ENCODE peak calls at places on chromosomes 4 and X, in eight cellular contexts. Y is GM23248, H is HepG2, F is GM12878, A is fibroblast of lung, N is endothelial cell of umbilical vein, P is HCT116, U is MM.1S. M is an unnamed sample. For H3K4me1, the result is how much of the 10 kb centered on the place peaks cover.

GRCh38 chrX:145817666-145818521 is at the start of gene SLITRK2:
- DNase-seq in N (no peak), A (peak), F (no peak), P (no peak), U (no peak), Y (peak), H (no peak), M (no peak)

GRCh38 chrX:39766882-39767281 is 330.9 kb downstream of the BCOR start:
- DNase-seq in H (no peak), N (no peak), F (no peak), P (no peak), U (no peak), A (no peak), Y (no peak), M (no peak)

GRCh38 chrX:106707771-106708454 is 18.6 kb upstream of the RNF128 start:
- DNase-seq in H (no peak), F (no peak), Y (peak), N (no peak), U (no peak), P (peak), A (peak), M (peak)

GRCh38 chr4:84965558-84966381 is 720 bp downstream of the WDFY3 start:
- DNase-seq in Y (peak), F (no peak), H (peak), A (no peak), N (peak), P (no peak), U (no peak), M (peak)

GRCh38 chr4:153634737-153635353 is 49.2 kb upstream of the TLR2 start:
- DNase-seq in A (peak), P (no peak), Y (peak), F (no peak), H (peak), N (peak), U (peak), M (no peak)

GRCh38 chr4:147479817-147480216 is 1.1 kb upstream of the EDNRA start:
- DNase-seq in F (no peak), Y (peak), U (no peak), P (no peak), N (no peak), A (peak), H (no peak), M (peak)

GRCh38 chrX:115531818-115532403 is 29.1 kb upstream of the PLS3 start:
- DNase-seq in U (no peak), N (peak), H (no peak), Y (peak), P (no peak), A (peak), F (no peak), M (peak)

GRCh38 chr4:22897520-22898108 is 204.9 kb downstream of the GBA3 start:
- DNase-seq in A (peak), H (peak), F (no peak), Y (peak), N (peak), P (peak), U (peak), M (peak)

GRCh38 chr4:139835006-139835405 is 169.4 kb downstream of the MGST2 start:
- DNase-seq in P (no peak), F (no peak), A (no peak), Y (no peak), U (no peak), N (peak), H (peak), M (no peak)

GRCh38 chr4:142383800-142384470 is 462.2 kb downstream of the INPP4B start:
- DNase-seq in Y (peak), N (no peak), F (no peak), P (no peak), H (no peak), A (no peak), U (no peak), M (peak)

GRCh38 chr4:119550857-119551532 is 77.6 kb downstream of the PDE5A start:
- DNase-seq in N (no peak), U (no peak), Y (peak), P (no peak), F (no peak), A (no peak), H (no peak), M (no peak)

GRCh38 chr4:39712819-39713607 is 15.1 kb downstream of the UBE2K start:
- DNase-seq in U (no peak), Y (no peak), H (no peak), P (no peak), N (no peak), A (peak), F (no peak), M (no peak)

GRCh38 chr4:39716356-39716755 is 18.4 kb downstream of the UBE2K start:
- DNase-seq in F (no peak), Y (no peak), U (no peak), N (no peak), A (no peak), H (no peak), P (no peak), M (no peak)

GRCh38 chr4:39713691-39714090 is 15.8 kb downstream of the UBE2K start:
- DNase-seq in A (peak), N (no peak), U (peak), Y (peak), H (no peak), F (no peak), P (no peak), M (no peak)

GRCh38 chr4:39715788-39716187 is 17.9 kb downstream of the UBE2K start:
- DNase-seq in F (no peak), Y (no peak), A (no peak), P (no peak), N (no peak), U (no peak), H (no peak), M (no peak)

DNA sequence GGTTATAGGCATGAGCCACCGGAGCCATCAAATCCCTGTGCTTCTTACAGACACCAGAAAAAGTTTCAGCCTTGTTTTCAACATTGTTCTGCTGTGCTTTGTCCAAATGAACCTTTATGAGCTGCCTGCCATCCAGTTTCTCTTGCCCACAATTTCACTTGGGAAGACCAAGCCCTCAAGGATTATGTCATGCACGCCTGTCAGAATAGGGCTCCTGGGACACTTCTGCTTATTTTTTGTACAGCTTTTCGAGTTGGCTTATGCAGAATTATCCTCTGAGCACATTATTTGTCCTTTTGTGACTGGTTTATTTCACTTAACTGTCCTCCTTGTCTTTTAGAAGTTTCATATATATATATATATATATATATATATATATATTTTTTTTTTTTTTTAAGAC is 16.2 kb downstream of the UBE2K start:
- DNase-seq in H (no peak), U (no peak), A (no peak), F (no peak), Y (peak), P (no peak), N (no peak), M (no peak)
- H3K9ac ChIP-seq in H (no peak), U (no peak), A (no peak), F (peak), Y (peak), P (no peak), N (no peak), M (no peak)

GRCh38 chr4:128633067-128633466 is 176.4 kb upstream of the JADE1 start:
- DNase-seq in A (no peak), F (no peak), Y (no peak), N (no peak), U (no peak), H (no peak), P (no peak), M (no peak)

GRCh38 chr4:128639586-128640270 is 169.8 kb upstream of the JADE1 start:
- DNase-seq in H (no peak), N (no peak), P (no peak), U (no peak), Y (peak), F (no peak), A (peak), M (no peak)

GRCh38 chr4:128635141-128635911 is 174.2 kb upstream of the JADE1 start:
- DNase-seq in H (peak), Y (no peak), P (no peak), F (no peak), A (peak), U (no peak), N (no peak), M (no peak)

GRCh38 chr4:128635939-128636551 is 173.5 kb upstream of the JADE1 start:
- DNase-seq in P (no peak), N (no peak), Y (peak), F (no peak), U (no peak), H (no peak), A (peak), M (no peak)

GRCh38 chr4:128636906-128637305 is 172.6 kb upstream of the JADE1 start:
- DNase-seq in F (no peak), H (no peak), N (no peak), P (no peak), A (no peak), Y (no peak), U (no peak), M (no peak)
- H3K4me1 ChIP-seq in F (under half), H (under half), N (under half), P (under half), A (under half), Y (under half), U (under half), M (under half)

GRCh38 chr4:3039706-3040366 is 34.5 kb downstream of the HTT-AS start:
- DNase-seq in N (no peak), A (no peak), F (no peak), H (no peak), P (no peak), Y (no peak), U (no peak), M (no peak)
- TF ChIP-seq EZH2 in N (no peak), A (no peak), F (no peak), H (no peak), P (no peak), Y (no peak), U (no peak), M (no peak)

DNA sequence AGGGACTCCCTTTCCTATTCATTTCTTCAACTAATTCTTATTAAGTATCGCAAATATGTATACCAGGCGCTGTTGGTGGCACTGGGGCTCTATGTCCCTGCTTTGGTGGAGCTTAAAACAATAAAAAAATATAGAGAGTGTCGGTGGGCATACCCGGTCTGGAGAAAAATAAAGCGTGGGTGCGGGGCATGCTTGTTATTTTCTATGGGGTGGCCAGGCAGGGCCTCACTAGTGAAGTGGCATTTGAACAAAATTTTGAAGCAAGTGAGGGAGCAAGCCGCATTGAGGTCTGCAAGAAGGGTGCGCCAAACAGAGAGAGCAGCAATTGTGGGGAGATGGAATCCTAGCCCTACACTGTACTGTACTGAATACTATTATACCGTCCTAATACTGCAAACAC is 565 bp upstream of the IDS start:
- DNase-seq in P (no peak), A (no peak), N (no peak), H (no peak), F (no peak), Y (no peak), U (no peak), M (no peak)
- H3K9ac ChIP-seq in P (peak), A (no peak), N (no peak), H (no peak), F (no peak), Y (peak), U (peak), M (no peak)

GRCh38 chr4:99893029-99893428 is 1.2 kb downstream of the LAMTOR3 start:
- DNase-seq in N (no peak), P (no peak), U (no peak), A (no peak), H (no peak), F (no peak), Y (no peak), M (no peak)
- H3K4me1 ChIP-seq in N (under half), P (under half), U (under half), A (under half), H (under half), F (under half), Y (under half), M (under half)

GRCh38 chr4:1402021-1402515 is 4.2 kb downstream of the NKX1-1 start:
- DNase-seq in F (no peak), N (no peak), Y (no peak), H (no peak), U (no peak), A (no peak), P (no peak), M (no peak)
- TF ChIP-seq EZH2 in F (no peak), N (no peak), Y (peak), H (peak), U (no peak), A (peak), P (no peak), M (peak)

DNA sequence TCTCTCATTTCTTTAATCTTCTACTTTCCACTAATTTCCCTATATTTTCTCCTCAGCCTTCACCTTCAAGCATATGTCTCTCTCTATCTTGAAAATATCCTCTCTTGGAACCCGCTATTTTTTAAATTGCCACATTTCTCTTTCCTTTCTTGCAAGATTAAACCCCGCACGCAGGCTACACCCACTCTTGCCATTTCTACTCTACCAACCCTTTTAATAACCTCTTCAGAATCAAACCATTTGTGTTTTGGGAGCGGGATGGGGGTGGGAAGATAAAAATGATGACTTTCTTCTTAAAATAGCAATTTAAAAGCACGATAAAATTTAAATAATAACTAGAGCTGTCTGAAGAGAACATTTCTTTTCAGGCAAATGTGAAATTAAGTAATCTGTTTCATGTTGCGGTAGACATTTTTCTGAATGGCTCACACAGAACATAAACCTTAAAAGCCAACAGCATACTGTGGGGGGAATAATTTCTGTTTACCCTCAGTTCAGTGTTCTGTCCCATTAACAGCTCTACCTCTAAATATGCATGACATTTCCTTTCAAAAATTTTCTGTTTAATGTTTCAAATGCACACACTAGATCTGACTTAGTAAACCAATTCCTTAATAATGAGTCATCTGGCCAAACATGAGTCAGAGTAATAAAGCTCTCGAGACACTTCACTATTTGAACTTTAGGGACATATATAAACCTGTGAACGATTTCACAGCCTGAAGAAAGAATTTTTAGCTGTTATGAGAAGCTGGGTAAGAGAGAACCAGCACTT is 20.5 kb downstream of the ARSJ start:
- DNase-seq in H (peak), N (peak), F (no peak), U (no peak), A (peak), P (peak), Y (peak), M (peak)
- H3K9ac ChIP-seq in H (no peak), N (peak), F (no peak), U (no peak), A (no peak), P (peak), Y (peak), M (peak)

GRCh38 chr4:110628321-110629213 is 5.7 kb upstream of the PITX2 start:
- DNase-seq in U (no peak), A (no peak), N (no peak), P (no peak), F (no peak), H (no peak), Y (no peak), M (no peak)
- H3K4me1 ChIP-seq in U (under half), A (under half), N (under half), P (under half), F (under half), H (under half), Y (under half), M (under half)

DNA sequence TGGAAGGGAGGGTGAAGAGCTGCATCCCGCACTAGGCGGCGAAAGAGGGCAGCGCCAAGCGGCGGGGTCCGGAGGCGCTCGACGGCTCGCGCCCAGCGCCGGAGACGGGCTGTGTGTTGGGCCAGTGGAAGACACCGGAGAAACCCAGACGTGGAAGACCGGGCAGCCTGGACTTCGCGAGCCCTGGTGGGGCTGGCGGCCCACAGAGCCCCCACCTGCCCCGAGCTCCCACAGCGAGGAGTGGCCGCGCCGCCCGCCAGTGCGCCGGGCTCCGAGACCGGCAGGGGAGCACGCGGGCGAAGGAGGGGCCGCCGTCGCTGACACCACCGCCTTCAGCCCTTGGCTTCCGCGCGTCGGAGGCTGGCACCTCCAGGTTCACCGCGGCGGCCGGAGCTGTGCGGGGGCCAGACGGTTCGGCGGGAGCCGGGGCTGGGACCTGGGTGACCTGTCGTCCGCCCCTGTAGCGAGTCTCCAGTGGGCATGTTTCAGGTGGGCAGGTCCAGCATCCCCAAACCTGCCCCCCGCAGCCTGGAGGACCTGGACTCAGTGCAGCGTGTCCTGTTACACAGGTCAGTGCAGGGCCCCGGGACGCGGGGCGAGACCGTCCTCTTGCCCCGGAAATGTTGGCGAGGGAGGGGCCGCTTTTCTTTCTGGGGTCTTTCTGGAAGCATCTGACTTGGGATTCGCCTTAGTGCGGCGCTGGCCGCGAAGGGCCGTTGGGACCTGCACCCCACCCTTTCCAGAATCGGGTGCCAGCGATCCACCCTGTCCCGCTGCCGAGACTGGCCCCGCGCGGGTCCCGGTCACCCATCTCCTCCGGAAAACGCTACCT is 9.6 kb upstream of the INTU start:
- DNase-seq in H (peak), F (no peak), U (no peak), A (peak), N (peak), P (no peak), Y (peak), M (peak)
- TF ChIP-seq EZH2 in H (no peak), F (no peak), U (no peak), A (no peak), N (peak), P (no peak), Y (no peak), M (no peak)